ENCODE peak calls at places on chromosomes 7 and 10, in six cellular contexts. One of them, this sample, is unnamed.

GRCh38 chr10:121490906-121491519 is 107.2 kb downstream of the FGFR2 start:
- DNase-seq in fibroblast of mammary gland: no peak
- DNase-seq in omental fat pad: no peak
- DNase-seq in mucosa of descending colon: no peak
- DNase-seq in heart right ventricle: peak; percentile 11
- DNase-seq in HFF-Myc: no peak
- DNase-seq in this sample: no peak

GRCh38 chr10:78629773-78630172 is 439.0 kb upstream of the ZMIZ1 start:
- DNase-seq in fibroblast of mammary gland: no peak
- DNase-seq in HFF-Myc: no peak
- DNase-seq in mucosa of descending colon: no peak
- DNase-seq in omental fat pad: no peak
- DNase-seq in heart right ventricle: no peak
- DNase-seq in this sample: no peak

GRCh38 chr7:121752706-121753105 is 120.3 kb upstream of the PTPRZ1 start:
- DNase-seq in fibroblast of mammary gland: peak; percentile 18
- DNase-seq in omental fat pad: no peak
- DNase-seq in HFF-Myc: no peak
- DNase-seq in mucosa of descending colon: no peak
- DNase-seq in heart right ventricle: no peak
- DNase-seq in this sample: no peak

GRCh38 chr7:2081526-2082356 is 151.0 kb downstream of the MAD1L1 start:
- DNase-seq in heart right ventricle: no peak
- DNase-seq in HFF-Myc: no peak
- DNase-seq in omental fat pad: no peak
- DNase-seq in mucosa of descending colon: no peak
- DNase-seq in fibroblast of mammary gland: no peak
- DNase-seq in this sample: no peak

GRCh38 chr7:114825423-114825951 is 96.4 kb upstream of the MDFIC start:
- DNase-seq in omental fat pad: no peak
- DNase-seq in heart right ventricle: no peak
- DNase-seq in HFF-Myc: no peak
- DNase-seq in fibroblast of mammary gland: no peak
- DNase-seq in mucosa of descending colon: no peak
- DNase-seq in this sample: no peak

GRCh38 chr10:33273295-33274002 is 61.0 kb downstream of the NRP1 start:
- DNase-seq in HFF-Myc: peak; percentile 75
- DNase-seq in mucosa of descending colon: peak; percentile 76
- DNase-seq in heart right ventricle: peak; percentile 87
- DNase-seq in omental fat pad: peak; percentile 33
- DNase-seq in fibroblast of mammary gland: peak; percentile 96
- DNase-seq in this sample: no peak

GRCh38 chr10:68333452-68333851 is 724 bp upstream of the PBLD start:
- DNase-seq in HFF-Myc: no peak
- DNase-seq in mucosa of descending colon: no peak
- DNase-seq in heart right ventricle: no peak
- DNase-seq in fibroblast of mammary gland: no peak
- DNase-seq in omental fat pad: no peak
- DNase-seq in this sample: no peak

GRCh38 chr7:78510580-78511188 is 712.1 kb downstream of the PHTF2 start:
- DNase-seq in mucosa of descending colon: no peak
- DNase-seq in heart right ventricle: peak; percentile 6
- DNase-seq in HFF-Myc: peak; percentile 30
- DNase-seq in omental fat pad: no peak
- DNase-seq in fibroblast of mammary gland: peak; percentile 52
- DNase-seq in this sample: peak; percentile 45

GRCh38 chr7:154438571-154438970 is 386.4 kb downstream of the DPP6 start:
- DNase-seq in HFF-Myc: no peak
- DNase-seq in mucosa of descending colon: no peak
- DNase-seq in fibroblast of mammary gland: no peak
- DNase-seq in omental fat pad: no peak
- DNase-seq in heart right ventricle: no peak
- DNase-seq in this sample: no peak

GRCh38 chr7:54292171-54292925 is 249.8 kb upstream of the VSTM2A start:
- DNase-seq in mucosa of descending colon: no peak
- DNase-seq in HFF-Myc: no peak
- DNase-seq in fibroblast of mammary gland: no peak
- DNase-seq in heart right ventricle: no peak
- DNase-seq in omental fat pad: no peak
- DNase-seq in this sample: peak; percentile 7

GRCh38 chr7:4882169-4882741 is 1.3 kb downstream of the RADIL start:
- DNase-seq in fibroblast of mammary gland: peak; percentile 92
- DNase-seq in HFF-Myc: peak; percentile 59
- DNase-seq in omental fat pad: peak; percentile 32
- DNase-seq in mucosa of descending colon: no peak
- DNase-seq in heart right ventricle: peak; percentile 79
- DNase-seq in this sample: peak; percentile 28

GRCh38 chr10:133342942-133343341 is 4.2 kb upstream of the PRAP1 start:
- DNase-seq in heart right ventricle: no peak
- DNase-seq in HFF-Myc: no peak
- DNase-seq in mucosa of descending colon: no peak
- DNase-seq in omental fat pad: no peak
- DNase-seq in fibroblast of mammary gland: no peak
- DNase-seq in this sample: no peak

GRCh38 chr7:146960747-146961416 is 844.3 kb downstream of the CNTNAP2 start:
- DNase-seq in fibroblast of mammary gland: no peak
- DNase-seq in mucosa of descending colon: no peak
- DNase-seq in heart right ventricle: no peak
- DNase-seq in HFF-Myc: no peak
- DNase-seq in omental fat pad: no peak
- DNase-seq in this sample: no peak

GRCh38 chr10:1737222-1738061 is at the start of gene ADARB2:
- DNase-seq in heart right ventricle: peak; percentile 27
- DNase-seq in omental fat pad: no peak
- DNase-seq in mucosa of descending colon: no peak
- DNase-seq in HFF-Myc: no peak
- DNase-seq in fibroblast of mammary gland: no peak
- DNase-seq in this sample: peak; percentile 67

GRCh38 chr7:31108097-31108657 is 56.1 kb downstream of the ADCYAP1R1 start:
- DNase-seq in omental fat pad: no peak
- DNase-seq in mucosa of descending colon: no peak
- DNase-seq in fibroblast of mammary gland: no peak
- DNase-seq in HFF-Myc: no peak
- DNase-seq in heart right ventricle: no peak
- DNase-seq in this sample: no peak

GRCh38 chr10:132932461-132933307 is 9.7 kb downstream of the CFAP46 start:
- DNase-seq in fibroblast of mammary gland: no peak
- DNase-seq in HFF-Myc: no peak
- DNase-seq in heart right ventricle: no peak
- DNase-seq in mucosa of descending colon: no peak
- DNase-seq in omental fat pad: no peak
- DNase-seq in this sample: no peak

GRCh38 chr10:89332092-89332633 is 4.4 kb downstream of the IFIT3 start:
- DNase-seq in mucosa of descending colon: no peak
- DNase-seq in omental fat pad: no peak
- DNase-seq in fibroblast of mammary gland: peak; percentile 76
- DNase-seq in HFF-Myc: peak; percentile 54
- DNase-seq in heart right ventricle: peak; percentile 53
- DNase-seq in this sample: no peak

GRCh38 chr10:58577394-58577793 is 64.7 kb downstream of the BICC1 start:
- DNase-seq in heart right ventricle: no peak
- DNase-seq in HFF-Myc: no peak
- DNase-seq in fibroblast of mammary gland: peak; percentile 86
- DNase-seq in mucosa of descending colon: no peak
- DNase-seq in omental fat pad: no peak
- DNase-seq in this sample: no peak

GRCh38 chr7:84370114-84370513 is 175.5 kb upstream of the SEMA3A start:
- DNase-seq in HFF-Myc: no peak
- DNase-seq in omental fat pad: no peak
- DNase-seq in mucosa of descending colon: no peak
- DNase-seq in fibroblast of mammary gland: no peak
- DNase-seq in heart right ventricle: no peak
- DNase-seq in this sample: no peak

GRCh38 chr7:95169678-95170077 is 154.7 kb downstream of the PON1 start:
- DNase-seq in omental fat pad: no peak
- DNase-seq in fibroblast of mammary gland: no peak
- DNase-seq in HFF-Myc: no peak
- DNase-seq in heart right ventricle: no peak
- DNase-seq in mucosa of descending colon: no peak
- DNase-seq in this sample: no peak

GRCh38 chr7:26307226-26307625 is 15.6 kb downstream of the SNX10 start:
- DNase-seq in omental fat pad: no peak
- DNase-seq in mucosa of descending colon: no peak
- DNase-seq in fibroblast of mammary gland: peak; percentile 81
- DNase-seq in heart right ventricle: peak; percentile 13
- DNase-seq in HFF-Myc: no peak
- DNase-seq in this sample: no peak

GRCh38 chr10:115093776-115094361 is 704 bp downstream of the ATRNL1 start:
- DNase-seq in omental fat pad: no peak
- DNase-seq in heart right ventricle: no peak
- DNase-seq in fibroblast of mammary gland: no peak
- DNase-seq in mucosa of descending colon: peak; percentile 51
- DNase-seq in HFF-Myc: no peak
- DNase-seq in this sample: peak; percentile 23
- TF ChIP-seq CTCF in omental fat pad: no peak
- TF ChIP-seq CTCF in heart right ventricle: peak; percentile 45
- TF ChIP-seq CTCF in fibroblast of mammary gland: no peak
- TF ChIP-seq CTCF in mucosa of descending colon: no peak
- TF ChIP-seq CTCF in HFF-Myc: no peak
- TF ChIP-seq CTCF in this sample: peak; percentile 60

GRCh38 chr10:80581469-80581835 is 43.8 kb downstream of the SH2D4B start:
- DNase-seq in omental fat pad: no peak
- DNase-seq in fibroblast of mammary gland: no peak
- DNase-seq in HFF-Myc: no peak
- DNase-seq in mucosa of descending colon: peak; percentile 62
- DNase-seq in heart right ventricle: no peak
- DNase-seq in this sample: no peak

GRCh38 chr10:80582561-80582960 is 44.9 kb downstream of the SH2D4B start:
- DNase-seq in HFF-Myc: no peak
- DNase-seq in fibroblast of mammary gland: no peak
- DNase-seq in mucosa of descending colon: no peak
- DNase-seq in heart right ventricle: no peak
- DNase-seq in omental fat pad: no peak
- DNase-seq in this sample: no peak

GRCh38 chr10:80579370-80579769 is 41.7 kb downstream of the SH2D4B start:
- DNase-seq in mucosa of descending colon: no peak
- DNase-seq in HFF-Myc: no peak
- DNase-seq in fibroblast of mammary gland: no peak
- DNase-seq in heart right ventricle: no peak
- DNase-seq in omental fat pad: no peak
- DNase-seq in this sample: no peak

GRCh38 chr10:80580811-80581468 is 43.2 kb downstream of the SH2D4B start:
- DNase-seq in mucosa of descending colon: no peak
- DNase-seq in HFF-Myc: no peak
- DNase-seq in fibroblast of mammary gland: no peak
- DNase-seq in omental fat pad: no peak
- DNase-seq in heart right ventricle: no peak
- DNase-seq in this sample: no peak

DNA sequence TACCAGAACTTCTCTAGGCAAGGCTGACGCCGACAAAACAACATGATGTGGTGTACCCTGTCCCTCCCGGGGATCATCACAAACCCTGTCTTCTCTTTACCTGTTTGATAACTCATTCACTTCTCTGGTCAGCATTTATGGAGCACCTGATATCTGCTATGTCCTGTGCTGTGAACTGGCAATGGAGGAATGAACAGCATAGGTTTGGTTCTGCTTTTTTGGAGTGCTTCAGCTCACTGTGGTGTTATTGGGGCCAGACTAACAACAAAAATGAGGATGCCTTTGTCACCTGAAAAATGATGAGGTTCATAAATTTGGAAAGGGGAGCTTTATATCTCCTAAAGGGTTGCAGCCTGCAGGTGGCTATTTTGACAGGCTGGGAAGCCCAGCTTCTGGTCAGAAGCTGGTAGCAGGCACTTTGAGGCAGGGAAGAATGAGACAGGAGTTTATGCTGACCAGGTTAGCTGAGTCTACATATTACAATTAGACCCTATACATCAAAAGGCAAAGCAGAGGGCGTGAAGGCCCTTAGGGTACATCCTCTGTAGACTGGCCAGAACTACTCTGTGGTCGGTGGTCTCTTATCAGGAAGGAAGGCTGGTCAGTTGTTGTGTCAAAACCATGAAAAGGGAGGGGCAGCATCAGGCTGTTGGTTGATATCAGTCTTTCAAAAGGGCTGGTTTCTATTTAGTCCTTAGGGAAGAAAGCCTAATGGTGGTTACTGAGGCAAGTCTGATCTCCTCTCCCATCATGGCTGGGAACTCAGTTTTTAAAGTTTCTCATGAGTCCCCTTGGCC is 42.3 kb downstream of the SH2D4B start:
- DNase-seq in mucosa of descending colon: no peak
- DNase-seq in omental fat pad: no peak
- DNase-seq in heart right ventricle: no peak
- DNase-seq in fibroblast of mammary gland: no peak
- DNase-seq in HFF-Myc: no peak
- DNase-seq in this sample: no peak
- TF ChIP-seq CTCF in mucosa of descending colon: no peak
- TF ChIP-seq CTCF in omental fat pad: no peak
- TF ChIP-seq CTCF in heart right ventricle: no peak
- TF ChIP-seq CTCF in fibroblast of mammary gland: no peak
- TF ChIP-seq CTCF in HFF-Myc: no peak
- TF ChIP-seq CTCF in this sample: no peak

GRCh38 chr7:55587687-55588378 is 15.5 kb upstream of the VOPP1 start:
- DNase-seq in heart right ventricle: no peak
- DNase-seq in fibroblast of mammary gland: no peak
- DNase-seq in HFF-Myc: no peak
- DNase-seq in omental fat pad: no peak
- DNase-seq in mucosa of descending colon: no peak
- DNase-seq in this sample: no peak
- TF ChIP-seq CTCF in heart right ventricle: no peak
- TF ChIP-seq CTCF in fibroblast of mammary gland: no peak
- TF ChIP-seq CTCF in HFF-Myc: no peak
- TF ChIP-seq CTCF in omental fat pad: no peak
- TF ChIP-seq CTCF in mucosa of descending colon: no peak
- TF ChIP-seq CTCF in this sample: no peak

DNA sequence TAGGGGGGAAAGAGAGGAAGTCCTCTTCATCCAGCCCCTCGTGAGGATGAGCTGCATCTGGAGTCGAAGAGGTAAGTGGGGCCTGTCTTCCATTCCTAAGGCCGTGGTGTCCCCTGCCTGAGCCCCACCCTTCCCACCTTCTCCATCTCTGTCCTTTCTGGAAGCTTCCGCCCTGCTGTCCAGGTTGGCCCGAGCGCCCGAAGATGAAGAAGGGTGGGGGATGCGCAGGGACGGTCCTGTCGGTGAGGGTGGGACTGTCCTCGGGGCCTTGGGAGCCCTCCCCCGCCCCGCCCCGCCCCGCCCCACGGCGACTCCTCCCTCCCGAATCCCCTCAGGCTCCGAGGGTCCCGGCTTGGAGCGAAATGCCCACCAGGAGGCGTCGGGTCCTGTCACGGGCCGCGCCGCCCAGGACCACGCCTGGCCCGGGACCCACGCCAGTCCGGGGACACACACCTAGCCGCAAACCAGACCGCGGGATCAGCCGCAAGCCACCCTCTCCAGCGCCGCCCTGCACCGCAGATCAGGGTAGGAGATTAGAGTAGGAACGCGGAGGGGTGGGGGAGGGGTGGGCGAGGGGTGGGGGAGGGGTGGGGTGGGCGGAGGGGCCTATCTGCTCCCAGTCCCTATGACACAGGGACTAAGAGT is 15.3 kb downstream of the GPRIN2 start:
- DNase-seq in fibroblast of mammary gland: no peak
- DNase-seq in HFF-Myc: no peak
- DNase-seq in omental fat pad: peak; percentile 22
- DNase-seq in mucosa of descending colon: peak; percentile 78
- DNase-seq in heart right ventricle: no peak
- DNase-seq in this sample: peak; percentile 82
- TF ChIP-seq CTCF in fibroblast of mammary gland: no peak
- TF ChIP-seq CTCF in HFF-Myc: peak; percentile 19
- TF ChIP-seq CTCF in omental fat pad: no peak
- TF ChIP-seq CTCF in mucosa of descending colon: no peak
- TF ChIP-seq CTCF in heart right ventricle: peak; percentile 46
- TF ChIP-seq CTCF in this sample: peak; percentile 65

GRCh38 chr7:23544913-23545354 is 13.2 kb upstream of the TRA2A start:
- DNase-seq in omental fat pad: no peak
- DNase-seq in heart right ventricle: no peak
- DNase-seq in fibroblast of mammary gland: peak; percentile 6
- DNase-seq in HFF-Myc: peak; percentile 29
- DNase-seq in mucosa of descending colon: no peak
- DNase-seq in this sample: no peak
- TF ChIP-seq CTCF in omental fat pad: no peak
- TF ChIP-seq CTCF in heart right ventricle: peak; percentile 38
- TF ChIP-seq CTCF in fibroblast of mammary gland: peak; percentile 19
- TF ChIP-seq CTCF in HFF-Myc: peak; percentile 47
- TF ChIP-seq CTCF in mucosa of descending colon: no peak
- TF ChIP-seq CTCF in this sample: peak; percentile 45

This sample was measured in neural crest cell.